ENCODE peak calls at places on chromosomes 5 and 9, in eight cellular contexts. D is aorta; G is A549; R is GM23248; Y is adrenal gland; P is lung; M is naive thymus-derived CD4-positive, alpha-beta T cell; C is right cardiac atrium. A is an unnamed sample.

GRCh38 chr9:92406506-92406905 is 2.1 kb upstream of the OGN start:
- DNase-seq in R (no peak), G (no peak), P (peak; percentile 31), M (peak; percentile 30), D (no peak), C (peak; percentile 37), Y (peak; percentile 25), A (no peak)

GRCh38 chr5:60503771-60504170 is 196.2 kb downstream of the DEPDC1B start:
- DNase-seq in G (no peak), Y (no peak), D (no peak), P (no peak), C (no peak), M (no peak), R (no peak), A (no peak)

GRCh38 chr5:132473019-132473531 is 17.5 kb downstream of the IRF1 start:
- DNase-seq in R (no peak), D (no peak), G (no peak), M (peak; percentile 65), Y (no peak), P (no peak), C (no peak), A (peak; percentile 89)

GRCh38 chr9:84940294-84940693 is 270.8 kb downstream of the NTRK2 start:
- DNase-seq in D (no peak), G (no peak), C (no peak), R (peak; percentile 75), P (no peak), M (no peak), Y (no peak), A (no peak)

GRCh38 chr5:68450245-68450852 is 234.8 kb downstream of the PIK3R1 start:
- DNase-seq in Y (no peak), G (no peak), M (no peak), D (no peak), R (peak; percentile 26), P (no peak), C (no peak), A (no peak)

GRCh38 chr5:167639761-167640160 is 651.7 kb upstream of the WWC1 start:
- DNase-seq in D (no peak), R (peak; percentile 69), G (no peak), C (no peak), M (no peak), P (no peak), Y (no peak), A (no peak)

GRCh38 chr5:65012411-65012972 is 243.8 kb downstream of the CWC27 start:
- DNase-seq in P (no peak), C (no peak), Y (no peak), G (no peak), M (no peak), D (no peak), R (no peak), A (no peak)

GRCh38 chr5:158026248-158027031 is 167.5 kb upstream of the CLINT1 start:
- DNase-seq in P (no peak), C (no peak), G (no peak), D (no peak), M (no peak), Y (peak; percentile 58), R (peak; percentile 92), A (no peak)

GRCh38 chr5:156482816-156483215 is 155.9 kb downstream of the SGCD start:
- DNase-seq in G (no peak), M (no peak), C (no peak), P (no peak), D (no peak), R (no peak), Y (no peak), A (no peak)

GRCh38 chr9:20601292-20601691 is 21.0 kb downstream of the MLLT3 start:
- DNase-seq in C (no peak), R (no peak), G (no peak), P (no peak), D (no peak), Y (no peak), M (no peak), A (no peak)

GRCh38 chr5:72281764-72282499 is 38.1 kb downstream of the MRPS27 start:
- DNase-seq in R (peak; percentile 80), P (no peak), Y (no peak), D (no peak), C (no peak), G (no peak), M (no peak), A (no peak)

GRCh38 chr9:38384990-38385848 is 7.3 kb upstream of the ALDH1B1 start:
- DNase-seq in Y (no peak), R (peak; percentile 22), D (no peak), G (no peak), C (no peak), P (no peak), M (no peak), A (no peak)

GRCh38 chr5:123776761-123777160 is 264.8 kb downstream of the CSNK1G3 start:
- DNase-seq in P (no peak), C (no peak), D (no peak), Y (no peak), R (peak; percentile 85), G (no peak), M (no peak), A (no peak)

GRCh38 chr5:8134609-8135008 is 265.7 kb downstream of the MTRR start:
- DNase-seq in C (no peak), P (no peak), R (no peak), M (no peak), G (no peak), Y (no peak), D (no peak), A (no peak)

GRCh38 chr5:100186181-100186580 is 349.0 kb upstream of the FAM174A start:
- DNase-seq in G (no peak), Y (no peak), D (no peak), C (no peak), P (no peak), M (no peak), R (no peak), A (no peak)

GRCh38 chr9:93085676-93086075 is 10.3 kb upstream of the CARD19 start:
- DNase-seq in R (no peak), C (no peak), M (no peak), D (peak; percentile 51), P (no peak), Y (peak; percentile 12), G (no peak), A (peak; percentile 44)

GRCh38 chr5:83219077-83219476 is 141.7 kb downstream of the XRCC4 start:
- DNase-seq in P (no peak), D (no peak), M (no peak), G (no peak), Y (no peak), R (no peak), C (no peak), A (no peak)

DNA sequence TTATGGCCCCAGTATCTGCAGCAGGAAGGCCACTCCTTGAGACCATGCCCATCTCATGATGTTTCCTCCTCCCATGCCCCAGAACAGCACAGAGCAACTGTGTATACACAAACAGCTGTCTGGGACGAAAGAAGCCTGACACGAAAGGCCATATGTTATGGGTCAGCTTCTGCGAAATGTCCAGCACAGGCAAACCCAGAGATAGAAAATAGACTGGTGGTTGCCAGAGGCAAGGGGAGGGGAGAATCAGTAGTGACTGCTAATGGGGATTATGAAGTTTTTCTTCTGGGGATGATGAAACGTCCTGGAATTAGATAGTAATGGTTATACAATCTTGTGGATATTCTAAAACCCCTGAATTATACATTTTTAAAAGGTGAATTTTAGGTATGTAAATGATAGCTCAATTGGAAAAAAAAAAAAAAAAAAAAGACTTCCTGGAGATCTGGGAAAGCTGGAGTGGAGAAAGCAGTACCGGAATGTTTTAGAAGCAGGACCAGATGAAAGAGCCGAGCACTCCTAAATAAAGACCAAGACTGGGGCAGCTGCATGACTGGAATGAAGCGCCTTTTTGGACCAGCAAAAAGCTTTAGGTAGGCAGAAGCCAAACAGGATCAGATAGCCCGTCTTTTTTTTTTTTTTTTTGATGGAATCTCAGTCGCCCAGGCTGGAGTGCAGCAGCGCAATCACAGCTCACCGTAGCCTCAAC is 29.2 kb downstream of the PCDHGC5 start:
- DNase-seq in D (no peak), Y (no peak), R (peak; percentile 38), C (no peak), M (no peak), P (no peak), G (no peak), A (no peak)
- H3K4me1 ChIP-seq in D (peaks cover 14% of the 10 kb centered on the region), Y (peaks cover 32% of the 10 kb centered on the region), R (peaks cover 83% of the 10 kb centered on the region), C (peaks cover 25% of the 10 kb centered on the region), M (peaks cover 18% of the 10 kb centered on the region), P (peaks cover 35% of the 10 kb centered on the region), G (peaks cover 20% of the 10 kb centered on the region), A (peaks cover 6% of the 10 kb centered on the region)

GRCh38 chr5:149640350-149640999 is 59.2 kb downstream of the ARHGEF37 start:
- DNase-seq in C (no peak), R (no peak), P (no peak), M (no peak), G (no peak), D (no peak), Y (no peak), A (no peak)
- H3K27ac ChIP-seq in C (peak overlapping the region; percentile 50), R (no peak overlapping the region), P (peak overlapping the region; percentile 44), M (no peak overlapping the region), G (no peak overlapping the region), D (no peak overlapping the region), Y (no peak overlapping the region), A (peak overlapping the region; percentile 81)

GRCh38 chr9:120878188-120879130 is 1.5 kb upstream of the PHF19 start:
- DNase-seq in D (no peak), R (no peak), M (peak; percentile 38), Y (no peak), P (no peak), G (no peak), C (no peak), A (peak; percentile 50)

GRCh38 chr9:120877276-120878034 is 467 bp upstream of the PHF19 start:
- DNase-seq in P (no peak), C (peak; percentile 73), G (peak; percentile 83), M (peak; percentile 79), D (peak; percentile 88), R (peak; percentile 72), Y (peak; percentile 57), A (peak; percentile 87)

GRCh38 chr9:120876842-120877240 is at the start of gene PHF19:
- DNase-seq in M (peak; percentile 67), R (peak; percentile 71), Y (peak; percentile 37), P (no peak), D (peak; percentile 85), C (peak; percentile 52), G (peak; percentile 78), A (peak; percentile 85)

GRCh38 chr9:120875954-120876841 is 790 bp downstream of the PHF19 start:
- DNase-seq in P (peak; percentile 82), R (peak; percentile 93), D (peak; percentile 95), G (peak; percentile 93), M (peak; percentile 91), C (peak; percentile 88), Y (peak; percentile 84), A (peak; percentile 92)

GRCh38 chr9:120879421-120879820 is 2.4 kb upstream of the PHF19 start:
- DNase-seq in C (no peak), Y (no peak), R (no peak), D (no peak), P (no peak), G (no peak), M (no peak), A (no peak)
- H3K4me1 ChIP-seq in C (peaks cover 3% of the 10 kb centered on the region), Y (no peaks in the 10 kb centered on the region), R (no peaks in the 10 kb centered on the region), D (no peaks in the 10 kb centered on the region), P (no peaks in the 10 kb centered on the region), G (peaks cover 28% of the 10 kb centered on the region), M (peaks cover 69% of the 10 kb centered on the region), A (no peaks in the 10 kb centered on the region)

DNA sequence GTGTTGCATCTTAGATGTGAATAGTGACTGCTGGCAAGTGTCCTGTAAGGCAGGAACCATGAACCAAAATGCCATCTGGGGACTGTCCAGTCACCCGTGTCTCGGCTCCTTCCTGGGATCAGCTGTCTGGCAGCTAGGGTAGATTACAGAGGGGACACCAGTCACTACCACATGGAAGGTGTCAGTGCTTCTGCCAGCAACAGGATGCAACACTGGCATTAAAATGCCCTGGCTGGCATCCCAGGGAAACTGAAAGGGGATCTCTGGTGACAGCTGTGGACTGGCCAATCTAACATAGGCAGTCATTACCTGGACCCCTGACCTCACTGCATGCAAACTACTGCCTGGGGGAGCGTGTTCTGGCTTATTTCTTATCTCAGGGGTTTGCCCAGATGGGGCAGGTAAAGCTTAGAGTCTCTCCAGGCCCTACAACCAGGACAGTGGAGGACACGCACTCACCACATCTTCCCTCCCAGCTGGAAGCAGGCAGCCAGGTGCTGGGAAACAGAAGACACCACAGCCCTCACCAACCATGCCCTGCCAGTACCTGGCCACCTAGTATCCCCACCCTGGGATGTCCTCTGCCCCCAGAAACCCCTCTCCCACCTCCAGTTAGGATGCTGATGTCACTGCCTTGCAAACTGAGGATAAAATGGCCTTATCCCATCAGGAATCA is 83.8 kb downstream of the SEMA4D start:
- DNase-seq in P (no peak), C (peak; percentile 37), Y (no peak), M (no peak), R (no peak), D (no peak), G (no peak), A (no peak)
- H3K27ac ChIP-seq in P (no peak overlapping the region), C (no peak overlapping the region), Y (no peak overlapping the region), M (no peak overlapping the region), R (no peak overlapping the region), D (no peak overlapping the region), G (no peak overlapping the region), A (no peak overlapping the region)

A was measured in kidney.